ENCODE peak calls at places on chromosomes 11 and 22, in five cellular contexts. T, Q, P, W and O are unnamed samples.

GRCh38 chr11:17978553-17979287 is 34.1 kb downstream of the SERGEF start:
- DNase-seq in P (no peak), T (peak), Q (peak), W (peak), O (no peak)

GRCh38 chr11:19345848-19346681 is 105.3 kb upstream of the E2F8 start:
- DNase-seq in W (peak), T (no peak), P (no peak), Q (no peak), O (no peak)

GRCh38 chr11:94134651-94135512 is 6.2 kb downstream of the PANX1 start:
- DNase-seq in T (peak), Q (no peak), P (no peak), W (peak), O (no peak)

GRCh38 chr22:27859336-27859735 is 57.8 kb upstream of the MN1 start:
- DNase-seq in T (no peak), W (no peak), P (no peak), Q (no peak), O (no peak)

GRCh38 chr22:38943882-38944281 is 13.5 kb upstream of the APOBEC3A start:
- DNase-seq in T (no peak), W (no peak), P (no peak), Q (no peak), O (no peak)

GRCh38 chr22:39972656-39973055 is 12.5 kb downstream of the TMA7B start:
- DNase-seq in P (no peak), T (no peak), W (no peak), Q (no peak), O (no peak)

GRCh38 chr22:46078241-46079092 is 71.9 kb upstream of the PPARA start:
- DNase-seq in T (no peak), Q (no peak), P (no peak), W (peak), O (no peak)

GRCh38 chr11:118497831-118498230 is 29.4 kb upstream of the TTC36 start:
- DNase-seq in T (no peak), Q (no peak), P (no peak), W (no peak), O (no peak)

GRCh38 chr11:68610452-68611116 is 73.8 kb upstream of the GAL start:
- DNase-seq in W (peak), P (no peak), Q (peak), T (no peak), O (no peak)

GRCh38 chr11:5931061-5931460 is 11.0 kb upstream of the OR56A3 start:
- DNase-seq in P (no peak), Q (no peak), W (peak), T (no peak), O (no peak)

GRCh38 chr22:22745225-22746060 is 101.0 kb downstream of the GGTLC2 start:
- DNase-seq in W (no peak), T (no peak), P (no peak), Q (peak), O (peak)